ENCODE peak calls at places on chromosomes 12 and 14, in nine cellular contexts. J, K, Q, N, F, X, P, H and R are unnamed samples.
A peak's percentile ranks its signal among the peaks of the same experiment; 100 is the strongest.

GRCh38 chr14:95196268-95196667 is 38.9 kb upstream of the DICER1 start:
- DNase-seq in P (no peak), F (peak; percentile 42), Q (no peak), N (no peak), H (no peak), K (peak; percentile 27), X (peak; percentile 21), J (no peak), R (no peak)

GRCh38 chr12:120677765-120678473 is 9.0 kb upstream of the MLEC start:
- DNase-seq in K (peak; percentile 58), F (no peak), J (no peak), Q (peak; percentile 59), H (peak; percentile 47), X (no peak), P (no peak), N (peak; percentile 55), R (no peak)

GRCh38 chr12:91172051-91172450 is 10.6 kb downstream of the DCN start:
- DNase-seq in X (no peak), P (no peak), K (no peak), H (no peak), N (no peak), J (no peak), Q (no peak), F (no peak), R (no peak)

GRCh38 chr14:31024577-31025334 is 693 bp upstream of the AP4S1 start:
- DNase-seq in X (no peak), H (no peak), K (no peak), J (no peak), N (no peak), F (no peak), Q (no peak), P (no peak), R (no peak)

GRCh38 chr14:53265025-53265424 is 111.9 kb upstream of the DDHD1 start:
- DNase-seq in X (no peak), P (no peak), K (peak; percentile 7), Q (no peak), N (no peak), H (no peak), J (no peak), F (no peak), R (no peak)

GRCh38 chr14:91067186-91067585 is 6.7 kb upstream of the RPS6KA5 start:
- DNase-seq in X (peak; percentile 57), N (no peak), F (no peak), Q (no peak), P (no peak), H (no peak), J (no peak), K (no peak), R (no peak)

GRCh38 chr14:55846852-55847471 is 267.0 kb downstream of the KTN1 start:
- DNase-seq in P (peak; percentile 35), J (peak; percentile 35), K (no peak), N (no peak), X (no peak), F (no peak), H (no peak), Q (no peak), R (no peak)

GRCh38 chr12:119397540-119397939 is 63.0 kb downstream of the CCDC60 start:
- DNase-seq in X (no peak), F (no peak), J (no peak), H (no peak), N (no peak), K (no peak), Q (no peak), P (no peak), R (no peak)

GRCh38 chr12:110928700-110929099 is 8.3 kb upstream of the MYL2 start:
- DNase-seq in Q (peak; percentile 84), J (no peak), N (peak; percentile 82), H (peak; percentile 81), F (peak; percentile 70), P (no peak), K (no peak), X (no peak), R (no peak)

GRCh38 chr14:29608861-29609260 is 318.8 kb downstream of the PRKD1 start:
- DNase-seq in N (no peak), P (no peak), K (no peak), J (no peak), X (no peak), H (no peak), F (no peak), Q (no peak), R (no peak)

GRCh38 chr14:77040995-77041744 is 12.7 kb upstream of the IRF2BPL start:
- DNase-seq in K (no peak), H (no peak), F (peak; percentile 73), J (no peak), X (no peak), N (peak; percentile 33), Q (no peak), P (no peak), R (peak; percentile 54)

GRCh38 chr12:115823635-115824034 is 453.9 kb downstream of the MED13L start:
- DNase-seq in X (no peak), F (no peak), Q (no peak), J (no peak), N (no peak), P (no peak), H (no peak), K (no peak), R (no peak)

GRCh38 chr12:116982721-116983502 is 72.2 kb downstream of the FBXW8 start:
- DNase-seq in Q (no peak), X (no peak), F (peak; percentile 31), P (no peak), K (no peak), N (no peak), H (no peak), J (no peak), R (no peak)

GRCh38 chr12:108644743-108645120 is 11.0 kb upstream of the SELPLG start:
- DNase-seq in K (no peak), N (no peak), H (no peak), Q (no peak), F (no peak), P (no peak), J (no peak), X (no peak), R (no peak)

GRCh38 chr12:108643941-108644742 is 10.4 kb upstream of the SELPLG start:
- DNase-seq in F (peak; percentile 41), K (peak; percentile 53), J (no peak), X (no peak), N (no peak), P (peak; percentile 78), Q (no peak), H (no peak), R (no peak)

GRCh38 chr12:108642269-108642870 is 8.7 kb upstream of the SELPLG start:
- DNase-seq in J (no peak), K (no peak), Q (no peak), P (no peak), H (no peak), F (peak; percentile 48), N (no peak), X (no peak), R (no peak)

GRCh38 chr12:108641446-108642268 is 8.0 kb upstream of the SELPLG start:
- DNase-seq in N (no peak), F (peak; percentile 48), P (no peak), X (no peak), Q (no peak), J (no peak), K (no peak), H (no peak), R (no peak)

GRCh38 chr12:108642899-108643654 is 9.4 kb upstream of the SELPLG start:
- DNase-seq in X (no peak), N (no peak), H (no peak), F (no peak), J (no peak), Q (no peak), P (no peak), K (no peak), R (no peak)
- H3K27ac ChIP-seq in X (no peak overlapping the region), N (no peak overlapping the region), H (peak overlapping the region; percentile 73), F (peak overlapping the region; percentile 68), J (no peak overlapping the region), Q (peak overlapping the region; percentile 82), P (no peak overlapping the region), K (peak overlapping the region; percentile 43), R (no peak overlapping the region)

GRCh38 chr14:99737956-99738667 is 54.0 kb downstream of the CYP46A1 start:
- DNase-seq in P (no peak), Q (no peak), J (no peak), F (no peak), K (no peak), N (no peak), H (no peak), X (no peak), R (no peak)

GRCh38 chr14:99735189-99736135 is 51.4 kb downstream of the CYP46A1 start:
- DNase-seq in P (no peak), X (no peak), J (peak; percentile 7), Q (peak; percentile 1), F (peak; percentile 43), H (peak; percentile 9), N (no peak), K (no peak), R (no peak)

GRCh38 chr14:99740411-99740810 is 52.8 kb upstream of the EML1 start:
- DNase-seq in K (no peak), Q (peak; percentile 61), F (no peak), X (no peak), H (peak; percentile 60), N (peak; percentile 61), J (no peak), P (no peak), R (no peak)

GRCh38 chr14:99736600-99737371 is 52.7 kb downstream of the CYP46A1 start:
- DNase-seq in N (peak; percentile 81), F (no peak), J (no peak), P (no peak), X (no peak), Q (peak; percentile 77), H (peak; percentile 64), K (no peak), R (no peak)

GRCh38 chr14:99737451-99737951 is 53.4 kb downstream of the CYP46A1 start:
- DNase-seq in J (no peak), P (peak; percentile 67), N (peak; percentile 81), F (no peak), K (peak; percentile 64), H (peak; percentile 68), X (no peak), Q (peak; percentile 77), R (no peak)
- H3K4me1 ChIP-seq in J (no peaks in the 10 kb centered on the region), P (peaks cover 31% of the 10 kb centered on the region), N (peaks cover 49% of the 10 kb centered on the region), F (no peaks in the 10 kb centered on the region), K (peaks cover 14% of the 10 kb centered on the region), H (peaks cover 99% of the 10 kb centered on the region), X (no peaks in the 10 kb centered on the region), Q (peaks cover 68% of the 10 kb centered on the region), R (no peaks in the 10 kb centered on the region)

GRCh38 chr14:69648480-69649414 is 37.4 kb downstream of the SUSD6 start:
- DNase-seq in K (peak; percentile 60), H (no peak), F (no peak), X (no peak), J (no peak), N (no peak), P (no peak), Q (no peak), R (no peak)
- H3K27ac ChIP-seq in K (peak overlapping the region; percentile 60), H (peak overlapping the region; percentile 83), F (no peak overlapping the region), X (no peak overlapping the region), J (no peak overlapping the region), N (no peak overlapping the region), P (peak overlapping the region; percentile 55), Q (peak overlapping the region; percentile 91), R (no peak overlapping the region)

DNA sequence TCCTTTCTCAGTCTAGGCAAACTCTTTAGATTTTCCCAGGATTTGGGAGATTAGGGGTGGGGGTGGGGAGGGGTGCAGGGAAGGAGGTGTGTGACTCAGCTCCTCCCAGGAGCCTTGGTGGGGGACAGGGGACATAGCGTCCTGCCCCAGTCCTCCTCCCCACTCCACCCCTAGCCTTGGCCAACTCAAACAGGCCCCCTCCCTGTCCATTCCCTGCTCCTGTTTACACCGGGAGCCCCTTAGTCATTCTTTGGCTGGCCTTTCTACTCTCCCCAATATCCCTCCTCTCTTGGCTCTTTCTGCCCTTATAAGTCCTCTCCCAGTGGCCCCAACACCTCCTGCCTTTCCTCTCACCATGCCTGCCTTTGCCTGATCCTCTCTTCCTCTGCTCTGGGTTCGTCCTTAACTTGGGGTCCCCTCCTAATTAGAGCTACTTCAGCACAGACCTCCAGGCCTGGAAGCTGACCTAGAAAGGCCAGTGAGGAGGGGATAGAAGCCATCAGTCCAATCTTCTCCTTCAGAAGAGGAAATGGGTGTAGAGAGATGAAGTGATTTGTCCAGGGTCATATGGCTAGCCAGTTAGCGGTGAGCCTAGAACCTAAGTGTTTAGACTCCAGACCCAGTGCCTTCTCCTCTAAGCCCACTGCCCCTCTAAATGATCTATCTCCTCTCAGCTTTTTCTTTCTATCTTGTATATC is 2.3 kb upstream of the ITGA5 start:
- DNase-seq in F (no peak), J (peak; percentile 59), K (no peak), H (peak; percentile 71), P (no peak), Q (no peak), X (no peak), N (no peak), R (no peak)
- H3K4me1 ChIP-seq in F (peaks cover 8% of the 10 kb centered on the region), J (no peaks in the 10 kb centered on the region), K (peaks cover 65% of the 10 kb centered on the region), H (peaks cover 92% of the 10 kb centered on the region), P (peaks cover 14% of the 10 kb centered on the region), Q (peaks cover 41% of the 10 kb centered on the region), X (peaks cover 24% of the 10 kb centered on the region), N (peaks cover 38% of the 10 kb centered on the region), R (peaks cover 23% of the 10 kb centered on the region)